ENCODE peak calls at places on chromosome 11, in ten cellular contexts. One of them, this sample, is unnamed.
A peak's percentile ranks its signal among the peaks of the same experiment; 100 is the strongest.

GRCh38 chr11:45666648-45667642 is 1.5 kb upstream of the CHST1 start:
- DNase-seq in epithelial cell of esophagus: no peak
- DNase-seq in AG09319: no peak
- DNase-seq in osteocyte: no peak
- DNase-seq in kidney: peak; percentile 36
- DNase-seq in glutamatergic neuron: no peak
- DNase-seq in thoracic aorta: no peak
- DNase-seq in GM20000: no peak
- DNase-seq in AG10803: no peak
- DNase-seq in RWPE1: no peak
- DNase-seq in this sample: no peak

GRCh38 chr11:128354476-128354875 is 232.9 kb downstream of the ETS1 start:
- DNase-seq in GM20000: no peak
- DNase-seq in AG10803: peak; percentile 38
- DNase-seq in thoracic aorta: no peak
- DNase-seq in RWPE1: no peak
- DNase-seq in osteocyte: no peak
- DNase-seq in kidney: no peak
- DNase-seq in glutamatergic neuron: no peak
- DNase-seq in AG09319: no peak
- DNase-seq in epithelial cell of esophagus: no peak
- DNase-seq in this sample: no peak

GRCh38 chr11:110518809-110519514 is 89.2 kb downstream of the FDX1 start:
- DNase-seq in AG09319: peak; percentile 35
- DNase-seq in glutamatergic neuron: no peak
- DNase-seq in osteocyte: no peak
- DNase-seq in thoracic aorta: no peak
- DNase-seq in epithelial cell of esophagus: no peak
- DNase-seq in kidney: no peak
- DNase-seq in RWPE1: no peak
- DNase-seq in GM20000: no peak
- DNase-seq in AG10803: peak; percentile 92
- DNase-seq in this sample: no peak

GRCh38 chr11:27349919-27350318 is 13.1 kb downstream of the CCDC34 start:
- DNase-seq in epithelial cell of esophagus: no peak
- DNase-seq in AG09319: no peak
- DNase-seq in AG10803: no peak
- DNase-seq in RWPE1: no peak
- DNase-seq in glutamatergic neuron: no peak
- DNase-seq in GM20000: no peak
- DNase-seq in thoracic aorta: no peak
- DNase-seq in osteocyte: no peak
- DNase-seq in kidney: no peak
- DNase-seq in this sample: no peak

GRCh38 chr11:79068356-79068755 is 372.5 kb downstream of the TENM4 start:
- DNase-seq in osteocyte: no peak
- DNase-seq in AG09319: no peak
- DNase-seq in thoracic aorta: no peak
- DNase-seq in kidney: no peak
- DNase-seq in AG10803: no peak
- DNase-seq in epithelial cell of esophagus: no peak
- DNase-seq in RWPE1: no peak
- DNase-seq in GM20000: no peak
- DNase-seq in glutamatergic neuron: no peak
- DNase-seq in this sample: no peak

GRCh38 chr11:66478823-66479740 is 1.2 kb upstream of the DPP3 start:
- DNase-seq in RWPE1: peak; percentile 36
- DNase-seq in glutamatergic neuron: no peak
- DNase-seq in AG09319: no peak
- DNase-seq in osteocyte: no peak
- DNase-seq in thoracic aorta: no peak
- DNase-seq in kidney: peak; percentile 85
- DNase-seq in AG10803: peak; percentile 44
- DNase-seq in epithelial cell of esophagus: peak; percentile 48
- DNase-seq in GM20000: peak; percentile 79
- DNase-seq in this sample: no peak

GRCh38 chr11:316891-317291 is 3.1 kb downstream of the IFITM1 start:
- DNase-seq in thoracic aorta: no peak
- DNase-seq in GM20000: no peak
- DNase-seq in AG09319: no peak
- DNase-seq in epithelial cell of esophagus: no peak
- DNase-seq in AG10803: no peak
- DNase-seq in kidney: no peak
- DNase-seq in RWPE1: no peak
- DNase-seq in glutamatergic neuron: no peak
- DNase-seq in osteocyte: no peak
- DNase-seq in this sample: no peak

GRCh38 chr11:12073436-12073835 is 37.0 kb upstream of the MICAL2 start:
- DNase-seq in epithelial cell of esophagus: no peak
- DNase-seq in glutamatergic neuron: no peak
- DNase-seq in AG09319: no peak
- DNase-seq in AG10803: no peak
- DNase-seq in GM20000: no peak
- DNase-seq in kidney: no peak
- DNase-seq in thoracic aorta: no peak
- DNase-seq in osteocyte: no peak
- DNase-seq in RWPE1: no peak
- DNase-seq in this sample: no peak

GRCh38 chr11:114322934-114323333 is 26.7 kb downstream of the NNMT start:
- DNase-seq in GM20000: no peak
- DNase-seq in AG10803: no peak
- DNase-seq in epithelial cell of esophagus: no peak
- DNase-seq in kidney: no peak
- DNase-seq in RWPE1: no peak
- DNase-seq in glutamatergic neuron: no peak
- DNase-seq in thoracic aorta: no peak
- DNase-seq in osteocyte: no peak
- DNase-seq in AG09319: no peak
- DNase-seq in this sample: no peak

DNA sequence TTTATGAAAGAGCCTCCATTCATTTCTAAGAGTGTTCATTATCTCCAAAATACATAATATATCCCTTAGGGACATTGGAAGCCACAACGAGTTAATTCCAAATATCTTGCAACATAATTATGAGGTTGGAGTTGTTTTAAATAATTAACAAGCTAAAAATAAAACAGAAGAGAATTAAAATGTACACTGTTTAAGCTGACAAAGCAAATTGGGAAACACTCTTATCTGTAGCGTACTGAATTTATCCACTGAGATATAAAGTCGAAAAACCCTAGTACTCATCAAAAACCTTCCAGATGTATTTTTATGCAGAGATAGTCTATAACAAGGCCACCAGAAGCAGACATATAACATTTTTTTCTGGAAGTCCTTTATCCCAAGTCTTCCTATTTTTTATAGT is 6.3 kb upstream of the OR5B2 start:
- DNase-seq in AG09319: no peak
- DNase-seq in AG10803: no peak
- DNase-seq in osteocyte: no peak
- DNase-seq in GM20000: no peak
- DNase-seq in thoracic aorta: no peak
- DNase-seq in RWPE1: no peak
- DNase-seq in glutamatergic neuron: no peak
- DNase-seq in kidney: no peak
- DNase-seq in epithelial cell of esophagus: no peak
- DNase-seq in this sample: no peak
- TF ChIP-seq CTCF in AG09319: no peak
- TF ChIP-seq CTCF in AG10803: no peak
- TF ChIP-seq CTCF in osteocyte: no peak
- TF ChIP-seq CTCF in GM20000: no peak
- TF ChIP-seq CTCF in thoracic aorta: no peak
- TF ChIP-seq CTCF in RWPE1: no peak
- TF ChIP-seq CTCF in glutamatergic neuron: no peak
- TF ChIP-seq CTCF in kidney: no peak
- TF ChIP-seq CTCF in epithelial cell of esophagus: no peak
- TF ChIP-seq CTCF in this sample: no peak

GRCh38 chr11:15927196-15927865 is 429.0 kb downstream of the SOX6 start:
- DNase-seq in AG10803: no peak
- DNase-seq in glutamatergic neuron: no peak
- DNase-seq in thoracic aorta: no peak
- DNase-seq in kidney: no peak
- DNase-seq in epithelial cell of esophagus: no peak
- DNase-seq in GM20000: no peak
- DNase-seq in RWPE1: no peak
- DNase-seq in AG09319: no peak
- DNase-seq in osteocyte: no peak
- DNase-seq in this sample: peak; percentile 6

GRCh38 chr11:15918674-15919073 is 437.7 kb downstream of the SOX6 start:
- DNase-seq in kidney: no peak
- DNase-seq in epithelial cell of esophagus: no peak
- DNase-seq in AG10803: no peak
- DNase-seq in osteocyte: no peak
- DNase-seq in glutamatergic neuron: no peak
- DNase-seq in thoracic aorta: no peak
- DNase-seq in GM20000: no peak
- DNase-seq in AG09319: no peak
- DNase-seq in RWPE1: no peak
- DNase-seq in this sample: no peak

GRCh38 chr11:15926071-15926470 is 430.3 kb downstream of the SOX6 start:
- DNase-seq in epithelial cell of esophagus: peak; percentile 39
- DNase-seq in osteocyte: no peak
- DNase-seq in kidney: no peak
- DNase-seq in AG09319: no peak
- DNase-seq in AG10803: no peak
- DNase-seq in RWPE1: no peak
- DNase-seq in glutamatergic neuron: no peak
- DNase-seq in thoracic aorta: no peak
- DNase-seq in GM20000: no peak
- DNase-seq in this sample: no peak

GRCh38 chr11:15920856-15921629 is 435.3 kb downstream of the SOX6 start:
- DNase-seq in AG10803: no peak
- DNase-seq in kidney: no peak
- DNase-seq in GM20000: no peak
- DNase-seq in AG09319: no peak
- DNase-seq in epithelial cell of esophagus: peak; percentile 68
- DNase-seq in thoracic aorta: no peak
- DNase-seq in osteocyte: no peak
- DNase-seq in RWPE1: peak; percentile 25
- DNase-seq in glutamatergic neuron: no peak
- DNase-seq in this sample: no peak

DNA sequence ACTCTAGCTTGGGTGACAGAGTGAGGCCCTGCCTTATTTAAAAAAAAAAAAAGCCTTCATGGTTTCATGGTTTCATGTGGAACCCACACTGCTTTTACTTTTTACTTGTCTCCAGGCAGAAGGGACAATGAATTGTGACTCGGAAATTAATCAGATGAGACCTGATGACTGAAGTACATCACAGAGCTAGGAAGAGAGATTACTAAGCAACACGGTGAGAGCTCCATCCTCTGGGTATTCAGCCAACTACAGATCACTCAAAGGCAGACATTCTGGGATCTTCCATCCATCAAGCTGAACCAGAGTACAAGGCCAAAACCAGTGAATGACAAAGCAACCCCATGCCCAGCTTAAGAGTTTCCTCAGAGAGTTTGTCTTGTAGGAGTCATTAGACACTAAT is 433.2 kb downstream of the SOX6 start:
- DNase-seq in epithelial cell of esophagus: peak; percentile 57
- DNase-seq in thoracic aorta: no peak
- DNase-seq in GM20000: no peak
- DNase-seq in RWPE1: peak; percentile 18
- DNase-seq in AG10803: no peak
- DNase-seq in osteocyte: peak; percentile 17
- DNase-seq in kidney: no peak
- DNase-seq in AG09319: no peak
- DNase-seq in glutamatergic neuron: no peak
- DNase-seq in this sample: no peak
- TF ChIP-seq CTCF in epithelial cell of esophagus: peak; percentile 44
- TF ChIP-seq CTCF in thoracic aorta: no peak
- TF ChIP-seq CTCF in GM20000: no peak
- TF ChIP-seq CTCF in RWPE1: no peak
- TF ChIP-seq CTCF in AG10803: no peak
- TF ChIP-seq CTCF in osteocyte: no peak
- TF ChIP-seq CTCF in kidney: no peak
- TF ChIP-seq CTCF in AG09319: no peak
- TF ChIP-seq CTCF in glutamatergic neuron: no peak
- TF ChIP-seq CTCF in this sample: peak; percentile 18

GRCh38 chr11:117197516-117198456 is 1.4 kb upstream of the TAGLN start:
- DNase-seq in AG10803: no peak
- DNase-seq in AG09319: no peak
- DNase-seq in epithelial cell of esophagus: peak; percentile 29
- DNase-seq in GM20000: no peak
- DNase-seq in glutamatergic neuron: peak; percentile 66
- DNase-seq in thoracic aorta: no peak
- DNase-seq in kidney: peak; percentile 86
- DNase-seq in osteocyte: no peak
- DNase-seq in RWPE1: no peak
- DNase-seq in this sample: no peak
- TF ChIP-seq CTCF in AG10803: peak; percentile 45
- TF ChIP-seq CTCF in AG09319: peak; percentile 35
- TF ChIP-seq CTCF in epithelial cell of esophagus: peak; percentile 51
- TF ChIP-seq CTCF in GM20000: no peak
- TF ChIP-seq CTCF in glutamatergic neuron: peak; percentile 48
- TF ChIP-seq CTCF in thoracic aorta: peak; percentile 82
- TF ChIP-seq CTCF in kidney: peak; percentile 13
- TF ChIP-seq CTCF in osteocyte: peak; percentile 60
- TF ChIP-seq CTCF in RWPE1: no peak
- TF ChIP-seq CTCF in this sample: peak; percentile 71

GRCh38 chr11:58125469-58125868 is at the start of gene OR9I1:
- DNase-seq in AG10803: no peak
- DNase-seq in glutamatergic neuron: no peak
- DNase-seq in epithelial cell of esophagus: peak; percentile 4
- DNase-seq in AG09319: no peak
- DNase-seq in thoracic aorta: no peak
- DNase-seq in kidney: no peak
- DNase-seq in RWPE1: no peak
- DNase-seq in GM20000: no peak
- DNase-seq in osteocyte: no peak
- DNase-seq in this sample: no peak

DNA sequence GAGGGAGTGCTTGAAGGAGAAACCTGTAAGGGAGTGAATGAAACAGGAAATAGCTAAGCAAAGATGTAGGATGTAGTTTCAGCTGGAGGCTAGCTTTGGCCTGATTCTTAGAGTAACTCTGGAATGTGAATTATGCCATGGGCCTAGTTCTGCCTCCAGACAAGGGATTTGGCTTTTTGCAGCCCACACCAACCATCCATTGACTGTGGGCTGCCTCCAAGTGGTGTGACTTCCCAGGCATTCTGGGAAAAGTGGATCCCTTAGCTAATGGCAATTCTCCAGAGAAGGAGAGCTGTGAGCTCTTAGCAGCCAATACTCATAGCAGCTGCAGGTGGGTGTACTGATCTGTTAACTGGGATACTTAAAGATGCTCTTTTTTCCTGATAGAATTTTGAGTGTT is 2.0 kb upstream of the OR9I1 start:
- DNase-seq in osteocyte: no peak
- DNase-seq in AG10803: no peak
- DNase-seq in AG09319: no peak
- DNase-seq in epithelial cell of esophagus: no peak
- DNase-seq in RWPE1: no peak
- DNase-seq in glutamatergic neuron: no peak
- DNase-seq in GM20000: no peak
- DNase-seq in thoracic aorta: no peak
- DNase-seq in kidney: no peak
- DNase-seq in this sample: no peak
- TF ChIP-seq CTCF in osteocyte: no peak
- TF ChIP-seq CTCF in AG10803: no peak
- TF ChIP-seq CTCF in AG09319: no peak
- TF ChIP-seq CTCF in epithelial cell of esophagus: no peak
- TF ChIP-seq CTCF in RWPE1: no peak
- TF ChIP-seq CTCF in glutamatergic neuron: no peak
- TF ChIP-seq CTCF in GM20000: no peak
- TF ChIP-seq CTCF in thoracic aorta: no peak
- TF ChIP-seq CTCF in kidney: no peak
- TF ChIP-seq CTCF in this sample: no peak